ENCODE peak calls at places on chromosome 11, in nine cellular contexts. E is CD8-positive, alpha-beta T cell; T is IMR-90; H is heart left ventricle; F is Peyer's patch; Y is heart right ventricle; K is CD8-positive, alpha-beta memory T cell; D is GM23248; C is adipocyte. S is an unnamed sample.
A peak's percentile ranks its signal among the peaks of the same experiment; 100 is the strongest.

GRCh38 chr11:114846040-114846791 is 167.9 kb downstream of the NXPE2 start:
- DNase-seq in Y (peak; percentile 60), K (no peak), C (peak; percentile 0), T (no peak), F (no peak), D (peak; percentile 2), E (no peak), H (peak; percentile 80), S (no peak)

GRCh38 chr11:116499396-116500001 is 273.3 kb downstream of the BUD13 start:
- DNase-seq in F (peak; percentile 90), C (peak; percentile 29), E (peak; percentile 22), H (peak; percentile 74), D (peak; percentile 75), K (no peak), T (peak; percentile 22), Y (peak; percentile 70), S (peak; percentile 86)

GRCh38 chr11:45889966-45890365 is 4.5 kb downstream of the MAPK8IP1 start:
- DNase-seq in T (no peak), D (no peak), K (no peak), H (no peak), C (no peak), E (no peak), F (no peak), Y (no peak), S (no peak)

GRCh38 chr11:110349109-110349996 is 52.9 kb upstream of the RDX start:
- DNase-seq in Y (no peak), C (no peak), K (no peak), T (no peak), E (no peak), H (no peak), F (no peak), D (no peak), S (no peak)

GRCh38 chr11:65770951-65771567 is 9.7 kb downstream of the AP5B1 start:
- DNase-seq in Y (no peak), T (no peak), C (no peak), H (no peak), F (no peak), D (no peak), K (no peak), E (no peak), S (peak; percentile 15)

GRCh38 chr11:74546752-74547151 is 45.6 kb upstream of the POLD3 start:
- DNase-seq in T (no peak), C (no peak), K (no peak), E (no peak), D (no peak), Y (no peak), H (no peak), F (peak; percentile 62), S (no peak)

GRCh38 chr11:46246514-46246913 is 30.9 kb upstream of the CREB3L1 start:
- DNase-seq in C (peak; percentile 74), F (no peak), H (no peak), T (peak; percentile 47), E (no peak), K (no peak), Y (no peak), D (peak; percentile 83), S (no peak)

GRCh38 chr11:95254139-95254704 is 23.2 kb upstream of the SESN3 start:
- DNase-seq in K (peak; percentile 72), F (peak; percentile 66), Y (peak; percentile 85), C (peak; percentile 94), H (peak; percentile 84), E (peak; percentile 78), D (peak; percentile 92), T (peak; percentile 87), S (peak; percentile 78)

GRCh38 chr11:3855808-3856491 is 486 bp downstream of the STIM1 start:
- DNase-seq in F (peak; percentile 77), K (peak; percentile 50), D (peak; percentile 61), E (peak; percentile 52), T (no peak), H (peak; percentile 67), C (peak; percentile 51), Y (peak; percentile 24), S (peak; percentile 87)

GRCh38 chr11:250740-251299 is 14.0 kb downstream of the PSMD13 start:
- DNase-seq in D (peak; percentile 68), E (peak; percentile 85), F (peak; percentile 79), C (peak; percentile 73), T (peak; percentile 42), H (peak; percentile 47), K (peak; percentile 71), Y (peak; percentile 48), S (no peak)

DNA sequence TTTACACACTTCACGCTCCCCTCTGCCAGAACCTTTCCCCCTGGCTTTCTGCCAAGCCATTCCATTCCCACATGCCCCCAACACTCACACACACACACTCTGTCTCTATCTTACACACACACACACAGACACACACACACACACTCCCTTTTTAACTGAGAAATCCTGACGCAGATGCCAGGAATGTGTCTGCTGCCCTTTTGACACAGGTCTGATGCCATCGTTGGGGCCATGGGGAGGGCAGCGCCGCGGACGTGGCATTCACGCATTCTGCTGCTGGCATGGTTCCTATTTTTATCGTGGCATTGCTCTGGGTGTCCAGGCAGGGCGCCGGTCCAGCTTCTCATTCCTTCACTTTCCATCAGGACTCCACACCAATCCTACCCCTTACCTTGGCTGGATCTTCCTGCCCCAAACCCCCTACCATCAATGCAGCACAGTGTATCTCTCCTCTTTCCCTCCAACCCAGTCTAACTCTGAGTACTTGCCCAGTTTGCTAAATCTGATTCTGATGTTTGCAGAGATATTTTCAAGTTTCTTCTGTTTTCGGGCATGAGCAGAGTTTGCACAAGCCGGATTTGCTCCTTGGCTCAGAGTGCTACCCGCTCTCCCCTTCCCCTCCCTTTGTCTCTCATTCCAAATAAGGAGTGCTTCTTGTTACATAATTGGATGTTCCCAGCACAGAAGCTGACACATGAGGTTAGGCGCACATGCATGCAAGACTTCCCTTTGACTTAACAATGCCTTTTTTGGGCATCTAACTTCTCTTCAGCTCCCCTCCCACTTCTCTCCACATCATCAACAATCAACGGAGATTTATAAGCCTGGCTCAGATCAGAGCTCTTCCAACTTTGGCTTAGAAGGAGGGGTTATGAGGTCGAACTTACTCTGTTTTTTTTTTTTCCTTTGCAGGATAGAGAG is 18.8 kb downstream of the SNX19 start:
- DNase-seq in E (no peak), F (no peak), C (no peak), K (no peak), D (peak; percentile 96), Y (peak; percentile 85), H (peak; percentile 90), T (peak; percentile 99), S (peak; percentile 76)
- H3K4me1 ChIP-seq in E (no peaks in the 10 kb centered on the region), F (no peaks in the 10 kb centered on the region), C (peaks cover 29% of the 10 kb centered on the region), K (no peaks in the 10 kb centered on the region), D (peaks cover 19% of the 10 kb centered on the region), Y (peaks cover 12% of the 10 kb centered on the region), H (no peaks in the 10 kb centered on the region), T (peaks cover 17% of the 10 kb centered on the region), S (peaks cover 25% of the 10 kb centered on the region)

GRCh38 chr11:2650343-2650867 is 49.4 kb downstream of the KCNQ1OT1 start:
- DNase-seq in F (no peak), H (no peak), Y (no peak), K (no peak), T (no peak), D (no peak), C (no peak), E (no peak), S (no peak)
- H3K9me3 ChIP-seq in F (no peaks in the 10 kb centered on the region), H (peaks cover 49% of the 10 kb centered on the region), Y (peaks cover 79% of the 10 kb centered on the region), K (peaks cover 7% of the 10 kb centered on the region), T (peaks cover 71% of the 10 kb centered on the region), D (peaks cover 4% of the 10 kb centered on the region), C (peaks cover 93% of the 10 kb centered on the region), E (peaks cover 12% of the 10 kb centered on the region), S (peaks cover 19% of the 10 kb centered on the region)

GRCh38 chr11:6258141-6258540 is 1.5 kb upstream of the CCKBR start:
- DNase-seq in Y (no peak), F (no peak), K (no peak), H (no peak), C (no peak), D (no peak), E (no peak), T (no peak), S (no peak)

GRCh38 chr11:6263664-6264063 is 4.0 kb downstream of the CCKBR start:
- DNase-seq in K (no peak), T (no peak), D (no peak), Y (no peak), C (no peak), F (no peak), E (no peak), H (no peak), S (no peak)

GRCh38 chr11:6260207-6260726 is 629 bp downstream of the CCKBR start:
- DNase-seq in K (no peak), C (no peak), D (no peak), F (no peak), T (no peak), E (no peak), Y (no peak), H (no peak), S (no peak)

GRCh38 chr11:6258571-6258998 is 1.1 kb upstream of the CCKBR start:
- DNase-seq in Y (no peak), F (no peak), H (no peak), D (peak; percentile 43), K (no peak), E (no peak), T (no peak), C (peak; percentile 32), S (no peak)

DNA sequence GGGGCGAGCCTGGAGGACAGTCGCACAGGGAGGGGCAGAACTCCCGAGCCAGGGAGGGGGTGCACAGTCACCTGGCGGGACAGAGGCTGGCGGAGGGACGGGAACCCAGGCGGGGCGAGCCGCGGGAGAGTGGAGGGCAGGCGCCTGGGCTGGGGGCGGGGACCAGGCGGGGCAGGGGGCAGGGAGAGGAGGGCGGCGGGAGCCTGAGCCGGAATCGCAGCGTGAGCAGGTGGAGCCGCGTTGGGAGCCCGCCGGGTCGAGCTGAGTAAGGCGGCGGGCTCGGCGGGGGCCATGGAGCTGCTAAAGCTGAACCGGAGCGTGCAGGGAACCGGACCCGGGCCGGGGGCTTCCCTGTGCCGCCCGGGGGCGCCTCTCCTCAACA is at the start of gene CCKBR:
- DNase-seq in F (no peak), C (no peak), K (peak; percentile 18), T (no peak), D (no peak), Y (no peak), E (peak; percentile 22), H (no peak), S (peak; percentile 71)
- H3K27me3 ChIP-seq in F (no peaks in the 10 kb centered on the region), C (peaks cover 58% of the 10 kb centered on the region), K (peaks cover 49% of the 10 kb centered on the region), T (peaks cover 59% of the 10 kb centered on the region), D (peaks cover 54% of the 10 kb centered on the region), Y (peaks cover 54% of the 10 kb centered on the region), E (peaks cover 18% of the 10 kb centered on the region), H (no peaks in the 10 kb centered on the region), S (peaks cover 45% of the 10 kb centered on the region)

GRCh38 chr11:44728085-44728410 is 1.3 kb downstream of the TSPAN18 start:
- DNase-seq in Y (no peak), H (no peak), F (no peak), C (no peak), E (no peak), K (no peak), T (no peak), D (no peak), S (no peak)

GRCh38 chr11:44729718-44730117 is 3.0 kb downstream of the TSPAN18 start:
- DNase-seq in H (no peak), Y (no peak), E (no peak), K (no peak), D (no peak), T (no peak), F (no peak), C (no peak), S (no peak)

GRCh38 chr11:44727373-44728084 is 767 bp downstream of the TSPAN18 start:
- DNase-seq in T (peak; percentile 65), K (peak; percentile 70), D (peak; percentile 82), H (peak; percentile 90), Y (peak; percentile 87), E (peak; percentile 74), F (peak; percentile 85), C (peak; percentile 90), S (peak; percentile 87)

GRCh38 chr11:44728491-44728910 is 1.7 kb downstream of the TSPAN18 start:
- DNase-seq in F (no peak), K (no peak), H (no peak), T (no peak), D (no peak), C (no peak), Y (no peak), E (no peak), S (no peak)

GRCh38 chr11:44729065-44729464 is 2.3 kb downstream of the TSPAN18 start:
- DNase-seq in C (no peak), F (no peak), D (no peak), E (no peak), K (no peak), T (no peak), H (no peak), Y (no peak), S (no peak)
- H3K4me1 ChIP-seq in C (peaks cover 6% of the 10 kb centered on the region), F (peaks cover 9% of the 10 kb centered on the region), D (no peaks in the 10 kb centered on the region), E (peaks cover 18% of the 10 kb centered on the region), K (peaks cover 42% of the 10 kb centered on the region), T (no peaks in the 10 kb centered on the region), H (no peaks in the 10 kb centered on the region), Y (peaks cover 63% of the 10 kb centered on the region), S (peaks cover 24% of the 10 kb centered on the region)

S was measured in upper lobe of right lung.